ENCODE peak calls at places on chromosome 14, in seven cellular contexts. S is WTC11; F is AG04450; B is putamen; G is fibroblast of gingiva; D is stimulated activated CD8-positive, alpha-beta memory T cell treated with anti-CD3 and anti-CD28 coated beads, Interleukin-4, amount 100 ng/mL, for 1 hour; R is substantia nigra. O is an unnamed sample.
A peak's percentile ranks its signal among the peaks of the same experiment; 100 is the strongest.

GRCh38 chr14:91898256-91898843 is 31.0 kb upstream of the TC2N start:
- DNase-seq in S (no peak), F (no peak), B (no peak), G (peak; percentile 69), D (no peak), R (no peak), O (no peak)

GRCh38 chr14:96122496-96122895 is 82.1 kb upstream of the BDKRB2 start:
- DNase-seq in S (no peak), F (peak; percentile 93), B (no peak), G (peak; percentile 85), D (no peak), R (no peak), O (no peak)

GRCh38 chr14:94081386-94081820 is 293 bp downstream of the IFI27L1 start:
- DNase-seq in S (no peak), F (no peak), B (no peak), G (no peak), D (no peak), R (no peak), O (no peak)

GRCh38 chr14:100873083-100873482 is 30.4 kb downstream of the RTL1 start:
- DNase-seq in S (no peak), F (no peak), B (no peak), G (no peak), D (no peak), R (no peak), O (no peak)

GRCh38 chr14:55328317-55328716 is 57.1 kb downstream of the FBXO34 start:
- DNase-seq in S (no peak), F (no peak), B (no peak), G (no peak), D (no peak), R (no peak), O (no peak)

GRCh38 chr14:34324363-34324795 is 137.7 kb downstream of the SPTSSA start:
- DNase-seq in S (no peak), F (peak; percentile 16), B (peak; percentile 13), G (no peak), D (no peak), R (no peak), O (no peak)

GRCh38 chr14:99619873-99620834 is 16.1 kb upstream of the CCDC85C start:
- DNase-seq in S (no peak), F (no peak), B (no peak), G (no peak), D (no peak), R (no peak), O (peak; percentile 12)

GRCh38 chr14:91177073-91177796 is 63.4 kb downstream of the DGLUCY start:
- DNase-seq in S (peak; percentile 41), F (no peak), B (peak; percentile 45), G (peak; percentile 52), D (peak; percentile 14), R (no peak), O (peak; percentile 80)

GRCh38 chr14:53979747-53980642 is 23.4 kb upstream of the BMP4 start:
- DNase-seq in S (peak; percentile 47), F (no peak), B (no peak), G (peak; percentile 86), D (no peak), R (no peak), O (no peak)

GRCh38 chr14:61642246-61642982 is 52.9 kb upstream of the HIF1A start:
- DNase-seq in S (no peak), F (no peak), B (no peak), G (peak; percentile 85), D (no peak), R (no peak), O (no peak)

GRCh38 chr14:75459099-75459741 is 31.4 kb downstream of the JDP2 start:
- DNase-seq in S (no peak), F (no peak), B (peak; percentile 50), G (no peak), D (no peak), R (peak; percentile 55), O (no peak)

GRCh38 chr14:57391609-57392195 is 1.3 kb downstream of the NAA30 start:
- DNase-seq in S (no peak), F (no peak), B (no peak), G (no peak), D (no peak), R (no peak), O (no peak)

GRCh38 chr14:101928415-101928841 is 35.9 kb upstream of the DYNC1H1 start:
- DNase-seq in S (no peak), F (no peak), B (no peak), G (no peak), D (no peak), R (no peak), O (no peak)

GRCh38 chr14:71236430-71236829 is 329.2 kb downstream of the PCNX1 start:
- DNase-seq in S (no peak), F (no peak), B (no peak), G (no peak), D (no peak), R (no peak), O (no peak)

GRCh38 chr14:93536945-93537344 is 106.2 kb downstream of the UNC79 start:
- DNase-seq in S (no peak), F (no peak), B (no peak), G (no peak), D (no peak), R (no peak), O (no peak)

GRCh38 chr14:92586001-92586947 is 72.7 kb downstream of the RIN3 start:
- DNase-seq in S (no peak), F (peak; percentile 85), B (no peak), G (peak; percentile 76), D (no peak), R (no peak), O (peak; percentile 14)

GRCh38 chr14:87133073-87133815 is 859.7 kb downstream of the GALC start:
- DNase-seq in S (no peak), F (peak; percentile 88), B (no peak), G (peak; percentile 77), D (no peak), R (no peak), O (no peak)

GRCh38 chr14:34020014-34020413 is 69.1 kb upstream of the EGLN3 start:
- DNase-seq in S (no peak), F (no peak), B (no peak), G (no peak), D (no peak), R (no peak), O (no peak)

GRCh38 chr14:42617005-42617404 is 1010.3 kb downstream of the LRFN5 start:
- DNase-seq in S (no peak), F (no peak), B (no peak), G (no peak), D (no peak), R (no peak), O (no peak)

GRCh38 chr14:85463512-85463911 is 66.4 kb upstream of the FLRT2 start:
- DNase-seq in S (no peak), F (no peak), B (no peak), G (no peak), D (no peak), R (no peak), O (no peak)

GRCh38 chr14:64806202-64806861 is 73.4 kb downstream of the SPTB start:
- DNase-seq in S (no peak), F (peak; percentile 59), B (no peak), G (peak; percentile 49), D (no peak), R (no peak), O (no peak)